ENCODE peak calls at places on chromosomes 3 and 15, in seven cellular contexts. O is renal cortical epithelial cell, F is ovary, U is Kasumi-1, A is tibial artery, Q is lower lobe of right lung, D is DMS79 treated with DMSO at 0.1 percent for 48 hours. S is an unnamed sample.

GRCh38 chr3:13696699-13697098 is 147.8 kb downstream of the FBLN2 start:
- DNase-seq in Q (no peak), O (no peak), F (no peak), A (no peak), U (no peak), D (no peak), S (no peak)

GRCh38 chr15:43912991-43913927 is 86.5 kb downstream of the WDR76 start:
- DNase-seq in O (peak), F (peak), A (peak), U (no peak), Q (no peak), D (no peak), S (no peak)

GRCh38 chr3:50388021-50388719 is 28.8 kb upstream of the TMEM115 start:
- DNase-seq in A (no peak), F (no peak), O (peak), U (peak), D (no peak), Q (no peak), S (peak)

GRCh38 chr15:79853492-79854328 is 43.1 kb downstream of the MTHFS start:
- DNase-seq in D (peak), U (peak), F (peak), A (peak), Q (peak), O (peak), S (peak)

GRCh38 chr15:90436952-90437351 is 48.9 kb downstream of the IQGAP1 start:
- DNase-seq in Q (no peak), U (peak), O (no peak), F (no peak), D (no peak), A (no peak), S (no peak)

GRCh38 chr3:108493862-108494261 is 16.5 kb downstream of the MYH15 start:
- DNase-seq in U (no peak), O (peak), D (no peak), A (no peak), F (no peak), Q (no peak), S (peak)

GRCh38 chr3:51500632-51501131 is 867 bp upstream of the DCAF1 start:
- DNase-seq in F (peak), O (no peak), Q (peak), A (peak), U (no peak), D (no peak), S (no peak)

GRCh38 chr15:70271422-70272088 is 173.8 kb upstream of the TLE3 start:
- DNase-seq in F (peak), O (peak), Q (no peak), U (peak), A (peak), D (no peak), S (no peak)

GRCh38 chr15:77163806-77164384 is 93.0 kb upstream of the TSPAN3 start:
- DNase-seq in D (no peak), Q (no peak), U (no peak), F (no peak), A (no peak), O (no peak), S (no peak)

GRCh38 chr3:28577941-28578340 is 229.3 kb upstream of the AZI2 start:
- DNase-seq in A (no peak), U (no peak), F (no peak), O (no peak), D (peak), Q (no peak), S (no peak)

GRCh38 chr15:79310612-79310984 is 314 bp upstream of the TMED3 start:
- DNase-seq in Q (no peak), A (no peak), F (no peak), D (peak), O (peak), U (no peak), S (peak)

GRCh38 chr3:27939940-27940339 is 217.8 kb upstream of the EOMES start:
- DNase-seq in O (peak), F (no peak), A (no peak), D (no peak), U (no peak), Q (no peak), S (no peak)

GRCh38 chr15:90227336-90227735 is 6.4 kb downstream of the CIB1 start:
- DNase-seq in Q (no peak), F (no peak), O (no peak), A (no peak), U (no peak), D (no peak), S (no peak)

GRCh38 chr3:46463120-46463867 is 1.4 kb downstream of the LTF start:
- DNase-seq in Q (no peak), D (no peak), U (no peak), F (peak), O (no peak), A (no peak), S (no peak)

GRCh38 chr3:116444099-116444700 is 1.1 kb downstream of the LSAMP start:
- DNase-seq in A (no peak), F (no peak), Q (no peak), D (no peak), U (no peak), O (no peak), S (no peak)

GRCh38 chr3:148924572-148924971 is 59.5 kb downstream of the CPA3 start:
- DNase-seq in O (peak), F (no peak), D (no peak), Q (no peak), A (no peak), U (no peak), S (no peak)

GRCh38 chr15:67685008-67685599 is 140.2 kb upstream of the SKOR1 start:
- DNase-seq in Q (no peak), D (peak), F (no peak), O (peak), A (no peak), U (peak), S (peak)

GRCh38 chr15:33516563-33516962 is 205.8 kb downstream of the RYR3 start:
- DNase-seq in O (no peak), D (no peak), A (no peak), F (no peak), Q (no peak), U (no peak), S (no peak)

GRCh38 chr15:42890161-42890913 is 30.2 kb downstream of the TTBK2 start:
- DNase-seq in F (no peak), U (no peak), D (no peak), Q (no peak), A (no peak), O (peak), S (no peak)

S was measured in small intestine.